ENCODE peak calls at places on chromosomes 13 and 19, in nine cellular contexts. D is GM23338; W is uterus; T is kidney; S is CD8-positive, alpha-beta T cell; A is mammary epithelial cell; B is lower lobe of right lung; G is transverse colon; H is sigmoid colon. V is an unnamed sample.

GRCh38 chr19:35042056-35042730 is 672 bp downstream of the HPN start:
- DNase-seq in A (no peak), T (peak), S (no peak), B (no peak), G (no peak), D (no peak), W (no peak), H (no peak), V (no peak)

GRCh38 chr13:95784891-95785290 is 108.0 kb downstream of the DNAJC3 start:
- DNase-seq in T (no peak), B (no peak), S (no peak), H (no peak), D (no peak), G (no peak), A (peak), W (no peak), V (peak)

GRCh38 chr13:30971575-30971974 is 39.1 kb downstream of the TEX26 start:
- DNase-seq in B (no peak), S (no peak), H (no peak), D (no peak), W (no peak), T (no peak), A (no peak), G (no peak), V (no peak)

GRCh38 chr13:106525865-106526264 is 9.6 kb downstream of the EFNB2 start:
- DNase-seq in T (no peak), A (no peak), G (no peak), H (no peak), B (no peak), W (no peak), D (peak), S (no peak), V (no peak)

GRCh38 chr19:5303208-5303607 is 37.4 kb downstream of the PTPRS start:
- DNase-seq in A (no peak), W (no peak), G (no peak), T (no peak), S (no peak), H (no peak), D (no peak), B (no peak), V (no peak)

GRCh38 chr13:60282708-60283107 is 114.3 kb upstream of the TDRD3 start:
- DNase-seq in A (no peak), T (no peak), H (no peak), S (no peak), B (no peak), D (no peak), W (no peak), G (no peak), V (no peak)

GRCh38 chr13:32824671-32825070 is 191.6 kb upstream of the KL start:
- DNase-seq in A (peak), G (no peak), W (no peak), T (no peak), H (peak), B (no peak), D (peak), S (no peak), V (peak)

GRCh38 chr13:93345061-93345460 is 118.5 kb downstream of the GPC6 start:
- DNase-seq in S (no peak), A (no peak), W (no peak), D (no peak), B (no peak), G (no peak), T (no peak), H (no peak), V (no peak)

GRCh38 chr19:13068064-13068807 is 34.4 kb downstream of the LYL1 start:
- DNase-seq in A (no peak), D (no peak), T (no peak), H (peak), W (peak), G (no peak), S (no peak), B (no peak), V (no peak)

GRCh38 chr13:41222259-41222852 is 28.0 kb upstream of the KBTBD7 start:
- DNase-seq in S (peak), T (no peak), H (no peak), A (peak), B (no peak), W (peak), G (peak), D (peak), V (peak)

GRCh38 chr13:67303661-67304333 is 73.7 kb upstream of the PCDH9 start:
- DNase-seq in B (no peak), W (no peak), D (no peak), G (no peak), T (no peak), A (peak), S (no peak), H (no peak), V (no peak)

GRCh38 chr19:40614595-40615411 is 13.6 kb downstream of the LTBP4 start:
- DNase-seq in D (peak), T (peak), S (peak), B (peak), H (peak), A (peak), W (peak), G (peak), V (peak)

GRCh38 chr13:25286308-25286968 is 850 bp downstream of the MTMR6 start:
- DNase-seq in W (no peak), H (no peak), D (peak), T (no peak), A (peak), S (peak), G (peak), B (no peak), V (peak)

GRCh38 chr13:98648676-98649075 is 71.8 kb upstream of the STK24 start:
- DNase-seq in T (no peak), W (no peak), A (no peak), D (no peak), H (no peak), B (no peak), G (peak), S (no peak), V (no peak)

GRCh38 chr19:16825312-16826168 is 3.7 kb upstream of the SIN3B start:
- DNase-seq in D (peak), A (peak), W (peak), B (no peak), H (peak), G (peak), T (no peak), S (no peak), V (no peak)

GRCh38 chr19:37953576-37954303 is 46.7 kb downstream of the SIPA1L3 start:
- DNase-seq in W (no peak), S (no peak), H (no peak), A (no peak), T (no peak), D (peak), G (no peak), B (no peak), V (no peak)

GRCh38 chr13:69857188-69857821 is 250.3 kb upstream of the ATXN8OS start:
- DNase-seq in D (peak), T (no peak), S (no peak), H (no peak), G (no peak), A (peak), W (no peak), B (no peak), V (peak)

GRCh38 chr19:5447700-5448311 is 7.4 kb upstream of the ZNRF4 start:
- DNase-seq in T (no peak), D (no peak), B (no peak), A (no peak), W (no peak), H (no peak), G (no peak), S (no peak), V (no peak)

GRCh38 chr13:50916701-50917184 is 7.2 kb downstream of the RNASEH2B start:
- DNase-seq in H (no peak), T (no peak), S (no peak), W (no peak), D (no peak), A (no peak), G (no peak), B (peak), V (no peak)

GRCh38 chr13:35916186-35916585 is 215.0 kb downstream of the DCLK1 start:
- DNase-seq in D (no peak), T (no peak), B (no peak), G (no peak), S (no peak), A (no peak), W (no peak), H (no peak), V (no peak)

GRCh38 chr19:38839816-38840582 is 8.4 kb upstream of the ECH1 start:
- DNase-seq in G (no peak), H (no peak), D (no peak), W (no peak), A (peak), T (no peak), S (no peak), B (no peak), V (no peak)

GRCh38 chr13:104616990-104617389 is 1550.8 kb upstream of the SLC10A2 start:
- DNase-seq in A (no peak), S (no peak), W (no peak), D (no peak), H (no peak), G (no peak), B (no peak), T (no peak), V (no peak)

DNA sequence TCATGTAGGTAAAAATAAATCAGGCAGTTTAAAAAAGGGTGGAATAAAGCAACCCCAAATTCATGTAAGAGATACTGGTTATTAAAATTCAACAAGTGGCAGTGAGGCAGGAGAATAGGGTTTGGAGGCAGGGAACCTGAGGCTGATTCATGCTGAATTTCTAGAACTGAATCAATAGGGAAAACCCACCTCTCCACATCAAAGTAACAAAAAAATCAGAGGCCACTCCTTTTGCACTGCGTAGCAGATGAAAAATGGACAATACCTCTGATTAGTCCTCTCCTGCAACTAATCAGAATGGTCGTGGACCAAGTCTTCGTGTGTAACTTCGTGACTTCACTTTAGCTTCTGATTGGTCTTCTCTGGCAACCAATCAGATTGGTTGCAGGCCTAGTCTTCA is 1548.5 kb upstream of the SLC10A2 start:
- DNase-seq in T (no peak), D (no peak), A (no peak), H (no peak), S (no peak), W (no peak), G (no peak), B (no peak), V (no peak)
- H3K27ac ChIP-seq in T (no peak), D (no peak), A (no peak), H (no peak), S (no peak), W (no peak), G (no peak), B (no peak), V (no peak)

GRCh38 chr13:72952529-72953141 is 106.2 kb upstream of the KLF5 start:
- DNase-seq in B (no peak), W (no peak), T (no peak), S (no peak), H (no peak), A (no peak), D (peak), G (no peak), V (no peak)
- TF ChIP-seq CTCF in B (no peak), W (no peak), T (no peak), S (no peak), H (no peak), A (no peak), D (peak), G (no peak), V (no peak)

DNA sequence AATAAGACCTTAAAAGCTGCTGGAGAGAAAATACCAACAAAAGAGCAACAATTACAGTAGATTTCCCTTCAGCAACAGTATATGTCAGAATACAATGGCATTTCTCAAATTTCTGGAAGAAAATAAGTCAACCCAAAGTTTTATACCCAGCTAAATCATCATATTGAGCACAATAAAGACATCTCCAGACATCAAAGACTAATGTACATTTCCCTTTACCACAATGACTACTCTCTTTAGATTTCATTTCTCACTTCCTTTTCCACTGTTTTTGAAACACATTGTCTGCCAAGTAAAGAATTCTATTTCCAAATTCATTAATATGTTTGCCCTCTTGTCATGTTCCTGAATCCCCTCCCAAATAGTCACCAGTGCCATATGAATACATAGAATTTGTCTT is 111.4 kb downstream of the POU4F1 start:
- DNase-seq in B (no peak), A (no peak), T (no peak), D (no peak), W (no peak), G (no peak), H (no peak), S (no peak), V (no peak)
- H3K27ac ChIP-seq in B (no peak), A (no peak), T (no peak), D (no peak), W (no peak), G (no peak), H (no peak), S (no peak), V (no peak)

GRCh38 chr19:48738557-48739399 is 1.6 kb downstream of the RASIP1 start:
- DNase-seq in A (peak), T (peak), B (peak), G (peak), H (peak), D (peak), S (peak), W (peak), V (peak)
- TF ChIP-seq CTCF in A (no peak), T (peak), B (peak), G (peak), H (no peak), D (peak), S (no peak), W (peak), V (peak)

GRCh38 chr19:42313840-42314755 is 989 bp downstream of the TMEM145 start:
- DNase-seq in S (no peak), T (no peak), B (no peak), H (no peak), A (no peak), W (no peak), G (no peak), D (no peak), V (no peak)
- H3K27ac ChIP-seq in S (no peak), T (no peak), B (no peak), H (no peak), A (no peak), W (no peak), G (no peak), D (no peak), V (no peak)

GRCh38 chr19:57814505-57815246 is at the start of gene ZNF552:
- DNase-seq in T (peak), S (peak), H (peak), A (peak), B (peak), D (peak), W (peak), G (peak), V (peak)
- TF ChIP-seq CTCF in T (no peak), S (no peak), H (no peak), A (no peak), B (no peak), D (peak), W (no peak), G (no peak), V (no peak)

DNA sequence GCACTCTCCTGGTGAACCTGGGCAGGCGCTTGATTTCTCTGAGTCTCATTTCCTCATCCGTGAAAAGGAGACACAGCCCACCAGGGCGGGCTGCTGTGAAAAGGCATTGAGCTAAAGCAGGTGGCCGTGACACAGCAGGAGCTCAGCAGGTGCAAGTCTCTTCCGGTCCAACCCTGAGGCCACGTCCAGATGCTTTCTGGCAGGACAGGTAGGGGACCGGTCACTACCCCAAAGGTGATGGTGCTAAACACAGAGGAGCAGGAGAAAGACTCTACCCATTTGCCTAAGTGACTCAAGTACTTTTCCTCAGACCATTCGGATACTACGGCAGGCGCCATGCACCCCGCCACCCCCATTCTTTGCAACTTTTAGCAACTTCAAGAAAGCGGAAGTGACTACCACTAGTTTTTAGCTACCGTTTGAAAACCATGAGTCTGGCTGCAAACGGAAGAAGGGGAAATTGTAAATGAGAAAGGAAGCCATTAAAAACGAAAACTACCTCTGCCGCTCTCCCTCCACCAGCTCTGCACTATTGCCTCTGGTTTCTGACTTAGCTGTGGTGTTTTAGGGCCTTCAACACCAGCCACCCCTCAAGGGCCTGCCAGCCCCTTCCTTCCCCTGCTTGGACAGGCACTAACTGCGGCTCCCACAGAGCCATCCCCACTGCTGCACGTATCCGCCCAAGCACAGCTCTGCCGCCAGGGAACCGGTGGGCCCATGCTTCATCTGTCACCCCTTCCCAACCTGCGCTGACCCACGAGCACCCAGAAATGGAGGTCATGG is 4.8 kb downstream of the PPP6R1 start:
- DNase-seq in D (peak), B (no peak), A (no peak), W (no peak), H (no peak), T (peak), S (peak), G (peak), V (no peak)
- H3K27ac ChIP-seq in D (peak), B (peak), A (no peak), W (peak), H (peak), T (no peak), S (peak), G (peak), V (peak)